ENCODE peak calls at places on chromosomes 2 and 18, in nine cellular contexts. G, E, C, J, D, F, Z, Q and X are unnamed samples.

GRCh38 chr18:27075828-27076227 is 109.3 kb downstream of the CHST9 start:
- DNase-seq in G (no peak), E (no peak), C (no peak), J (no peak), D (no peak), F (no peak), Z (no peak), Q (no peak), X (no peak)

GRCh38 chr2:238263204-238264071 is 23.6 kb upstream of the HES6 start:
- DNase-seq in G (peak), E (peak), C (peak), J (peak), D (peak), F (peak), Z (peak), Q (peak), X (peak)

GRCh38 chr2:235793163-235793752 is 299.4 kb downstream of the AGAP1 start:
- DNase-seq in G (no peak), E (peak), C (peak), J (no peak), D (no peak), F (no peak), Z (peak), Q (peak), X (no peak)

GRCh38 chr2:18119883-18120282 is 241.4 kb downstream of the KCNS3 start:
- DNase-seq in G (peak), E (no peak), C (no peak), J (peak), D (no peak), F (no peak), Z (no peak), Q (peak), X (no peak)

GRCh38 chr2:56133931-56134629 is 49.7 kb upstream of the CCDC85A start:
- DNase-seq in G (no peak), E (no peak), C (no peak), J (no peak), D (no peak), F (no peak), Z (no peak), Q (no peak), X (no peak)

GRCh38 chr2:240325654-240326031 is 109.8 kb upstream of the GPC1 start:
- DNase-seq in G (no peak), E (no peak), C (no peak), J (no peak), D (peak), F (no peak), Z (no peak), Q (peak), X (no peak)

GRCh38 chr2:61065706-61066688 is at the start of gene SANBR:
- DNase-seq in G (peak), E (peak), C (peak), J (no peak), D (peak), F (peak), Z (peak), Q (peak), X (peak)

GRCh38 chr2:35891936-35892335 is 463.6 kb upstream of the CRIM1 start:
- DNase-seq in G (no peak), E (no peak), C (no peak), J (no peak), D (no peak), F (no peak), Z (no peak), Q (no peak), X (no peak)

GRCh38 chr2:208280933-208281332 is 14.9 kb downstream of the PIKFYVE start:
- DNase-seq in G (no peak), E (peak), C (no peak), J (no peak), D (no peak), F (no peak), Z (peak), Q (peak), X (peak)

GRCh38 chr18:40371673-40372072 is 1583.4 kb upstream of the PIK3C3 start:
- DNase-seq in G (no peak), E (no peak), C (no peak), J (no peak), D (no peak), F (no peak), Z (peak), Q (peak), X (peak)

GRCh38 chr2:95346236-95346737 is 49.1 kb downstream of the KCNIP3 start:
- DNase-seq in G (no peak), E (peak), C (no peak), J (no peak), D (peak), F (peak), Z (peak), Q (peak), X (no peak)